ENCODE peak calls at places on chromosomes 6 and 20, in five cellular contexts. B, U, G, Q and A are unnamed samples. For H3K36me3, the result is how much of the 10 kb centered on the place peaks cover.

GRCh38 chr6:11744753-11745152 is 33.9 kb downstream of the ADTRP start:
- DNase-seq in G (peak), U (peak), B (peak), Q (peak), A (no peak)

GRCh38 chr20:61924211-61924857 is 141.3 kb downstream of the TAF4 start:
- DNase-seq in U (no peak), Q (no peak), G (peak), B (no peak), A (no peak)

GRCh38 chr6:63689421-63689820 is 53.8 kb downstream of the PHF3 start:
- DNase-seq in B (no peak), Q (no peak), U (no peak), G (no peak), A (no peak)

GRCh38 chr20:37354210-37355195 is 8.6 kb downstream of the SRC start:
- DNase-seq in G (no peak), Q (no peak), U (no peak), B (peak), A (no peak)

GRCh38 chr20:57230247-57230646 is 36.2 kb downstream of the BMP7 start:
- DNase-seq in U (no peak), B (no peak), G (no peak), Q (no peak), A (no peak)

GRCh38 chr6:139540276-139540675 is 165.8 kb upstream of the CITED2 start:
- DNase-seq in Q (peak), U (no peak), B (peak), G (no peak), A (no peak)

GRCh38 chr20:4444404-4444803 is 277.3 kb upstream of the PRND start:
- DNase-seq in G (no peak), Q (peak), U (no peak), B (no peak), A (no peak)

GRCh38 chr6:127637830-127638229 is 60.9 kb downstream of the C6orf58 start:
- DNase-seq in U (no peak), B (no peak), G (no peak), Q (no peak), A (no peak)

GRCh38 chr6:2432258-2432657 is 186.9 kb upstream of the GMDS start:
- DNase-seq in G (no peak), Q (peak), U (no peak), B (no peak), A (no peak)

GRCh38 chr20:33811763-33812672 is 870 bp downstream of the CHMP4B start:
- DNase-seq in Q (peak), G (peak), B (peak), U (peak), A (peak)

GRCh38 chr6:130132286-130132701 is 90.5 kb downstream of the SAMD3 start:
- DNase-seq in U (no peak), B (peak), Q (no peak), G (no peak), A (no peak)

GRCh38 chr20:35199696-35200095 is 26.8 kb upstream of the MMP24 start:
- DNase-seq in Q (peak), U (no peak), B (no peak), G (no peak), A (no peak)

GRCh38 chr6:25490018-25490865 is 161.8 kb upstream of the SCGN start:
- DNase-seq in Q (peak), G (peak), U (peak), B (peak), A (peak)

GRCh38 chr6:45654673-45655072 is 276.9 kb upstream of the SUPT3H start:
- DNase-seq in B (no peak), G (no peak), U (no peak), Q (peak), A (no peak)

GRCh38 chr6:7742214-7742613 is 16.3 kb downstream of the BMP6 start:
- DNase-seq in G (no peak), U (no peak), Q (no peak), B (no peak), A (no peak)

GRCh38 chr20:58633161-58634035 is 17.7 kb upstream of the STX16 start:
- DNase-seq in U (no peak), G (no peak), B (no peak), Q (no peak), A (no peak)

GRCh38 chr6:85576479-85576878 is 17.2 kb downstream of the SNX14 start:
- DNase-seq in B (no peak), U (no peak), G (no peak), Q (no peak), A (no peak)

GRCh38 chr6:112311950-112312547 is 35.1 kb upstream of the RFPL4B start:
- DNase-seq in G (no peak), U (no peak), B (no peak), Q (peak), A (no peak)

GRCh38 chr6:101195581-101195980 is 197.9 kb upstream of the GRIK2 start:
- DNase-seq in Q (peak), G (no peak), U (no peak), B (no peak), A (no peak)

GRCh38 chr6:46655803-46656202 is 3.0 kb downstream of the SLC25A27 start:
- DNase-seq in B (no peak), U (no peak), Q (no peak), G (no peak), A (no peak)
- TF ChIP-seq CTCF in B (peak), U (no peak), Q (no peak), G (peak), A (peak)

GRCh38 chr6:118709859-118710350 is 58.5 kb upstream of the CEP85L start:
- DNase-seq in Q (peak), B (peak), U (no peak), G (no peak), A (peak)
- H3K4me3 ChIP-seq in Q (peak), B (peak), U (peak), G (peak), A (peak)

DNA sequence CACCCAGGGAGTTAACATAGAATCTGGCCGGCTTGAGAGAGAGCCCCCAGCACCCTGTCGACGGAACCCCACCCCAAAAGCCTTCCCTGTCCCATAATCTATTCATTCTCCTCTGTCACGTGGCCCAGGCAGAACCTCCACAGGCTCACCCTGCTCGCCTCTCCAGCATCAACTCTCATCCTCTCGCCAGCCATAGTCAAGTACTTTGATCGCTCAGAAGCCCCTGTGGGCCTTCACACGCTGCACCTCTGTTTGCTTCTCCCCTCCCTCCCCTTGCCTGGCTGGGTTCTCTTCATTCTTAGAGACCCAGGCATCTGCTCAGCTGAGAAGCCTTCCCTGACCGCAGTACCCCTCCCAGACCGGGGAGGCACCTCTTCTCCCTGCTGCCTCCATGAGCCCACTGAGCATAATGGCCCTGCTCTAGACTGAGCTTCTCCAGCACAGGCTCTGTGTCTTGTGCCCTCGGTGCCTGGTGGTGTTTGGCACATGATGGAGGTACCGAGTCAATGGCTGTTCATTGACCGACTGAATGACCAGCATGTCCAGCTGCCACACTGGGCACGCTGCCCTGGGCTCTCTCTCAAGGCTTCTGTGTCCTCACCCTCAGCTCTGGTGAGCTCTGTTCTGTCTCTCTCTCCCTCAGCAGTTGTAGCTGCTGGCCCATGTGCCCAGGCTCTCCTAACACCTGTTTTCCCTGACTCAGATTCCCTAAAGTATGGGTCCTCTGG is 33.7 kb downstream of the PKIG start:
- DNase-seq in U (peak), B (no peak), Q (no peak), G (no peak), A (no peak)
- H3K36me3 ChIP-seq in U (half or more), B (under half), Q (under half), G (half or more), A (under half)

DNA sequence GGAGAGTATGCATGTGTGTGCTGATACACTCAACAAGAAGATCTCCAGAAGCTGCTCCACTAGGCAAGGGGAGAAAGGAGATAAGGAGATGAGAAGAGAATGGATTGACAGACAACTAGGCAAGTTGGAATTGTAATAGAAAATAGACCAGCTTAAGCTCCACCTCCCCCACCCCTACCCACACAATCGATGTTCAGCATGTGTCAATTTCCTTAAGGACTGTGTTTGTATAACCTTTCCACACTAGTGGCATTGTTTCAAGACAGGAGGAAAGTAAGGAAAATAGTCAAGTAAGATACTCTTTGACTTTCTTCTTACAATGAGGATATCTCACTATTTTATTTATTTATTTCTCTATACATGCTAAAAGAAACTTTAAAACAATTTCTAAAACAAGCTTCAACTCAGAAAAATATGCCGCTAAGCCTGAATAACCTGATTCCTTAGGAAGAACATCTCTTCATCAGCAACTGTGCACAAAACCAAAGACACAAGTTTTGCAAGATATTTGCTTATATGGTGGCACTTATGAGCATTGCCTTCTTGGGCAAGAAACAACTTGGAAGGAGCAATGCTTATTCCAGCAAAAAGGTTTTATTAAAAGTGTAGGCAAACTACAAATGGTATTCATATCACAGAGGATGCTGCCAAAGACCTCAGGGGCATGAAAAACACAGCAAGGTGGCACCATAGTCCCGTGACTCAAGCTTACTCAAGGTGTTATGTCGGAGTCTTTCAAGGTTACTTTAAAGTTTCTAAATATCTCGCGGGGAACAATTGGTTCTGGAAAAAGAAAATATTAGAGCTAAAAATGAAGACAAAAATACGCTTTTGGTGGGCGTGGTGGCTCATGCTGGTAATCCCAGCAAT is 249.1 kb downstream of the COL12A1 start:
- DNase-seq in G (no peak), U (no peak), Q (no peak), B (no peak), A (no peak)
- TF ChIP-seq CTCF in G (no peak), U (no peak), Q (no peak), B (no peak), A (no peak)